ENCODE peak calls at places on chromosomes 13 and 19, in nine cellular contexts. M, I, N, C, V, Y, W, D and P are unnamed samples.

GRCh38 chr19:32916969-32917611 is 47.5 kb upstream of the SLC7A9 start:
- DNase-seq in M (no peak), I (no peak), N (no peak), C (no peak), V (no peak), Y (no peak), W (no peak), D (no peak), P (no peak)

GRCh38 chr13:79936368-79937136 is 404.4 kb downstream of the SPRY2 start:
- DNase-seq in M (no peak), I (no peak), N (peak), C (peak), V (peak), Y (peak), W (peak), D (no peak), P (peak)

GRCh38 chr19:7492142-7493055 is 3.6 kb upstream of the PEX11G start:
- DNase-seq in M (no peak), I (no peak), N (no peak), C (no peak), V (no peak), Y (no peak), W (no peak), D (no peak), P (no peak)

GRCh38 chr13:44224433-44225149 is 149.0 kb upstream of the SERP2 start:
- DNase-seq in M (no peak), I (no peak), N (no peak), C (no peak), V (no peak), Y (no peak), W (no peak), D (no peak), P (no peak)

GRCh38 chr13:100648354-100648753 is 26.2 kb downstream of the TMTC4 start:
- DNase-seq in M (no peak), I (no peak), N (no peak), C (no peak), V (no peak), Y (no peak), W (no peak), D (no peak), P (no peak)

GRCh38 chr13:43303040-43303729 is 279.8 kb downstream of the DNAJC15 start:
- DNase-seq in M (no peak), I (no peak), N (peak), C (peak), V (no peak), Y (peak), W (no peak), D (peak), P (peak)

GRCh38 chr19:31715249-31715944 is 366.2 kb upstream of the TSHZ3 start:
- DNase-seq in M (no peak), I (no peak), N (no peak), C (no peak), V (no peak), Y (no peak), W (no peak), D (no peak), P (no peak)

GRCh38 chr13:51632643-51633357 is 48.5 kb downstream of the WDFY2 start:
- DNase-seq in M (no peak), I (no peak), N (peak), C (no peak), V (no peak), Y (peak), W (no peak), D (no peak), P (no peak)